ENCODE peak calls at places on chromosomes 2 and 18, in seven cellular contexts. Q is ascending aorta, W is SK-N-SH, C is left ventricle myocardium inferior, H is psoas muscle, P is body of pancreas, V is heart left ventricle. B is an unnamed sample.
A peak's percentile ranks its signal among the peaks of the same experiment; 100 is the strongest.

GRCh38 chr18:25169701-25170100 is 182.3 kb downstream of the ZNF521 start:
- DNase-seq in V (no peak), Q (no peak), P (no peak), C (no peak), H (no peak), W (no peak), B (no peak)

GRCh38 chr2:223113161-223113560 is 61.2 kb downstream of the KCNE4 start:
- DNase-seq in Q (no peak), W (no peak), P (no peak), V (no peak), H (no peak), C (no peak), B (no peak)

GRCh38 chr2:143205106-143205764 is 76.0 kb downstream of the ARHGAP15 start:
- DNase-seq in P (no peak), Q (no peak), H (no peak), V (no peak), W (no peak), C (no peak), B (no peak)

GRCh38 chr2:15793978-15794377 is 146.4 kb upstream of the MYCN start:
- DNase-seq in W (no peak), H (no peak), P (no peak), V (no peak), Q (no peak), C (no peak), B (no peak)

GRCh38 chr2:172908275-172908674 is 167.4 kb upstream of the MAP3K20 start:
- DNase-seq in V (no peak), W (no peak), C (no peak), H (no peak), Q (no peak), P (no peak), B (no peak)

GRCh38 chr2:19942199-19942598 is 40.4 kb upstream of the TTC32 start:
- DNase-seq in W (no peak), H (no peak), P (no peak), V (no peak), C (no peak), Q (no peak), B (no peak)

GRCh38 chr2:240505946-240506345 is 51.8 kb downstream of the ANKMY1 start:
- DNase-seq in W (peak; percentile 12), C (no peak), H (no peak), P (no peak), V (no peak), Q (no peak), B (no peak)

GRCh38 chr2:27888790-27889189 is 1.4 kb downstream of the RBKS start:
- DNase-seq in C (no peak), V (no peak), H (no peak), W (no peak), P (no peak), Q (no peak), B (no peak)

GRCh38 chr2:230793573-230794359 is 71.0 kb upstream of the ITM2C start:
- DNase-seq in P (peak; percentile 80), C (peak; percentile 54), Q (peak; percentile 73), H (peak; percentile 78), V (peak; percentile 56), W (no peak), B (peak; percentile 51)

GRCh38 chr18:58168221-58168620 is 124.2 kb downstream of the NEDD4L start:
- DNase-seq in W (no peak), V (no peak), P (no peak), C (no peak), H (no peak), Q (no peak), B (no peak)

GRCh38 chr2:19846030-19846429 is 55.8 kb downstream of the TTC32 start:
- DNase-seq in Q (no peak), C (no peak), V (no peak), W (no peak), P (no peak), H (no peak), B (peak; percentile 21)

GRCh38 chr2:46615555-46616487 is 136.5 kb downstream of the TMEM247 start:
- DNase-seq in W (no peak), P (peak; percentile 18), Q (no peak), V (no peak), H (peak; percentile 28), C (no peak), B (peak; percentile 45)

GRCh38 chr18:33914399-33914798 is 310.3 kb downstream of the NOL4 start:
- DNase-seq in W (no peak), Q (no peak), V (no peak), C (no peak), H (no peak), P (no peak), B (no peak)

GRCh38 chr18:65523461-65523860 is 227.4 kb upstream of the CDH7 start:
- DNase-seq in P (no peak), H (no peak), C (no peak), W (no peak), V (no peak), Q (no peak), B (no peak)

GRCh38 chr2:25799301-25799700 is 79.0 kb downstream of the ASXL2 start:
- DNase-seq in C (no peak), Q (no peak), V (no peak), W (no peak), P (no peak), H (no peak), B (no peak)

GRCh38 chr2:241935314-241935713 is 65.8 kb downstream of the RTP5 start:
- DNase-seq in C (no peak), H (no peak), P (no peak), Q (no peak), W (no peak), V (no peak), B (no peak)

GRCh38 chr2:40545645-40546044 is 93.8 kb upstream of the SLC8A1 start:
- DNase-seq in W (no peak), H (no peak), C (no peak), P (no peak), Q (no peak), V (no peak), B (no peak)

GRCh38 chr2:139704606-139705005 is 924.4 kb upstream of the NXPH2 start:
- DNase-seq in P (no peak), W (no peak), H (no peak), Q (no peak), C (no peak), V (no peak), B (no peak)

GRCh38 chr2:182220318-182220717 is 206.5 kb downstream of the PDE1A start:
- DNase-seq in W (no peak), C (no peak), Q (no peak), P (no peak), V (no peak), H (no peak), B (no peak)

GRCh38 chr2:100588071-100588786 is 25.4 kb downstream of the PDCL3 start:
- DNase-seq in W (no peak), Q (no peak), C (no peak), P (no peak), H (no peak), V (no peak), B (no peak)

GRCh38 chr2:169815849-169816248 is 8.9 kb downstream of the METTL5 start:
- DNase-seq in V (no peak), H (no peak), C (no peak), Q (no peak), W (no peak), P (no peak), B (no peak)

GRCh38 chr2:39492095-39492590 is 55.1 kb upstream of the MAP4K3 start:
- DNase-seq in P (peak; percentile 55), Q (no peak), W (no peak), H (no peak), C (no peak), V (no peak), B (no peak)

GRCh38 chr18:15005313-15006130 is 257.6 kb downstream of the ANKRD30B start:
- DNase-seq in Q (no peak), V (no peak), W (peak; percentile 12), H (no peak), C (no peak), P (no peak), B (no peak)

GRCh38 chr2:30265441-30266015 is 34.2 kb downstream of the LBH start:
- DNase-seq in H (no peak), W (no peak), V (no peak), P (no peak), Q (no peak), C (no peak), B (no peak)

GRCh38 chr2:29117636-29118303 is 2.6 kb downstream of the CLIP4 start:
- DNase-seq in P (no peak), V (no peak), H (no peak), C (no peak), Q (no peak), W (no peak), B (no peak)

DNA sequence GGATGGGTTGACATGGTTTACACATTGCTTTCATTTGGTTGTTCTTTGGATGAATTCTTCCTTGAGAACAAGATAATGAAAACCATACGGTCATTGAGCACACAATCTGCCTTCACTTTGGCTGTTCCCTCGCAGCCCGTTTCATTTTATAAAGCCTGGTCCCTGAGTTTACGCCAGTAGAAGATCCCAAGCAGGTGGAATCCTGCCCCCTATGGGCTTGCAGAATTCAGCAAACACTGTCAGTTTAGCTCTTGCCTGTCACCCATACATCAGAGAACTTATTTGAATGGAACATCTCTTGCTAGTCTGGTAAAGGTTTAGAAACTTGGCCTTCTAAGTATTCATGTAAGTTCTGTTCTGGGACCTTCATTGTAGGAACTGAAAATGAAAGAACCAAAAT is 666.4 kb upstream of the ZEB2 start:
- DNase-seq in H (no peak), W (no peak), V (peak; percentile 25), C (no peak), Q (no peak), P (no peak), B (no peak)
- TF ChIP-seq CTCF in H (no peak), W (no peak), V (peak; percentile 10), C (peak; percentile 41), Q (no peak), P (no peak), B (no peak)

DNA sequence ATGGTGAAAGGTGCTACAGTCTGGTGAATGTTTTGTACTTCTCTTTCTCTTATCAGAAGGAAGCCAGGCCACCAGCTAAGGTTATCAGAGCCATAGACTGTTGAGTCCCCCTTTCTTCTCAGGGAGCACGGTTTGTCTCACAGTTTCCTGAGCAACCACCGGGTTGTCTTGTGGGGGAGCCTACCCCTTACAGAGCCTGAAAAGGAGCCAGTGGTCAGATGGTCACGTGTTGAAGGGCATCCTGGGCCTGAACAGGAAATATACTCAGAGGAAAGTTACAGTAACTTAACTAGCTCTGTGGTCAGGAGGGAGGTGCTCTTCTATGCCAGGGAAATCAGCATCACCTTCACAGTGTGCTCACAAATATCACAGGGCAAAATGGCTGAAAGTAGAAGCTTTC is 11.6 kb downstream of the CD28 start:
- DNase-seq in H (no peak), V (no peak), C (no peak), W (no peak), Q (no peak), P (no peak), B (no peak)
- H3K36me3 ChIP-seq in H (no peaks in the 10 kb centered on the region), V (no peaks in the 10 kb centered on the region), C (no peaks in the 10 kb centered on the region), W (no peaks in the 10 kb centered on the region), Q (no peaks in the 10 kb centered on the region), P (no peaks in the 10 kb centered on the region), B (no peaks in the 10 kb centered on the region)

GRCh38 chr18:75130591-75131274 is 78.2 kb downstream of the PTGR3 start:
- DNase-seq in W (peak; percentile 7), P (no peak), H (no peak), Q (no peak), C (no peak), V (no peak), B (peak; percentile 13)
- TF ChIP-seq CTCF in W (peak; percentile 34), P (no peak), H (no peak), Q (no peak), C (peak; percentile 28), V (no peak), B (no peak)

DNA sequence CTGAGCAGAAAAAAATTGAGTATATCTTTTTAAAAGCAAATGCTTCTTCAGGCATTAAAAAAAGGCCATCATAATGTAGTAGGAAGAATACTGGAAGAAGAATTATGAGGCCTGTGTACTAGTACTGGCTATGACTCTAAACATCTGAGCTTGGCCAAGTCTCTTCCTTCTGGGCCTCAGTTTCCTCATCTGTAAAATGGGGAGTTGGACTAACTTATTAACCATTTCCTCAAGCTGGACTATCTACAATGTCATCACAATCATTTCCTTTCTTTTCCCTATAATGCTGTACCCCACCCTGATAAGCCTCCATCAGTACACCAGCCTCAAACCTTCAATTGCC is 29.3 kb downstream of the FABP1 start:
- DNase-seq in W (no peak), C (no peak), P (no peak), Q (no peak), H (no peak), V (no peak), B (no peak)
- H3K36me3 ChIP-seq in W (no peaks in the 10 kb centered on the region), C (peaks cover 27% of the 10 kb centered on the region), P (no peaks in the 10 kb centered on the region), Q (no peaks in the 10 kb centered on the region), H (peaks cover 69% of the 10 kb centered on the region), V (peaks cover 3% of the 10 kb centered on the region), B (no peaks in the 10 kb centered on the region)